ENCODE peak calls at places on chromosome 14, in seven cellular contexts. M is transverse colon, Y is mesenchymal stem cell, U is Peyer's patch, X is body of pancreas, K is tibial nerve, A is GM23338. V is an unnamed sample.
A peak's percentile ranks its signal among the peaks of the same experiment; 100 is the strongest.

GRCh38 chr14:52395728-52396127 is 81.6 kb downstream of the PTGER2 start:
- DNase-seq in M (no peak), Y (no peak), U (no peak), X (no peak), K (no peak), A (no peak), V (no peak)

GRCh38 chr14:44403194-44403593 is 103.9 kb downstream of the FSCB start:
- DNase-seq in M (no peak), Y (no peak), U (no peak), X (no peak), K (no peak), A (no peak), V (no peak)

GRCh38 chr14:103872492-103873113 is 25.2 kb upstream of the PPP1R13B start:
- DNase-seq in M (no peak), Y (no peak), U (no peak), X (no peak), K (no peak), A (peak; percentile 54), V (no peak)

GRCh38 chr14:39038542-39038941 is 64.5 kb downstream of the SEC23A start:
- DNase-seq in M (no peak), Y (no peak), U (no peak), X (no peak), K (no peak), A (no peak), V (no peak)

GRCh38 chr14:21449899-21450216 is 6.1 kb downstream of the CHD8 start:
- DNase-seq in M (no peak), Y (no peak), U (no peak), X (no peak), K (no peak), A (no peak), V (no peak)

GRCh38 chr14:56594428-56594827 is 14.8 kb downstream of the TMEM260 start:
- DNase-seq in M (no peak), Y (no peak), U (no peak), X (no peak), K (no peak), A (no peak), V (no peak)

GRCh38 chr14:51394391-51394790 is 154.3 kb downstream of the TMX1 start:
- DNase-seq in M (no peak), Y (peak; percentile 89), U (no peak), X (no peak), K (no peak), A (no peak), V (no peak)

GRCh38 chr14:50997712-50998111 is 53.4 kb upstream of the PYGL start:
- DNase-seq in M (no peak), Y (no peak), U (no peak), X (no peak), K (no peak), A (no peak), V (no peak)

GRCh38 chr14:75822522-75823288 is 159.1 kb downstream of the TGFB3 start:
- DNase-seq in M (no peak), Y (peak; percentile 71), U (no peak), X (no peak), K (no peak), A (no peak), V (no peak)

GRCh38 chr14:86481105-86481504 is 951.2 kb downstream of the FLRT2 start:
- DNase-seq in M (no peak), Y (peak; percentile 48), U (no peak), X (peak; percentile 38), K (no peak), A (no peak), V (peak; percentile 43)

GRCh38 chr14:37057776-37058175 is 114.6 kb downstream of the SLC25A21 start:
- DNase-seq in M (no peak), Y (no peak), U (no peak), X (no peak), K (no peak), A (no peak), V (no peak)

GRCh38 chr14:71776463-71777359 is 155.5 kb upstream of the RGS6 start:
- DNase-seq in M (no peak), Y (no peak), U (no peak), X (no peak), K (no peak), A (peak; percentile 18), V (no peak)

GRCh38 chr14:32017587-32017986 is 59.5 kb upstream of the ARHGAP5 start:
- DNase-seq in M (no peak), Y (no peak), U (no peak), X (no peak), K (no peak), A (no peak), V (no peak)

GRCh38 chr14:74562515-74563232 is 49.4 kb downstream of the LTBP2 start:
- DNase-seq in M (no peak), Y (peak; percentile 76), U (peak; percentile 24), X (no peak), K (no peak), A (peak; percentile 68), V (no peak)

GRCh38 chr14:74978416-74978947 is 23.1 kb upstream of the PGF start:
- DNase-seq in M (no peak), Y (peak; percentile 45), U (no peak), X (no peak), K (no peak), A (no peak), V (peak; percentile 68)

GRCh38 chr14:89973234-89973823 is 17.6 kb downstream of the TDP1 start:
- DNase-seq in M (peak; percentile 55), Y (peak; percentile 76), U (peak; percentile 63), X (peak; percentile 55), K (peak; percentile 21), A (peak; percentile 84), V (peak; percentile 81)

GRCh38 chr14:56073783-56074182 is 44.4 kb upstream of the PELI2 start:
- DNase-seq in M (no peak), Y (no peak), U (no peak), X (no peak), K (no peak), A (no peak), V (no peak)

GRCh38 chr14:77424862-77425261 is 1.5 kb upstream of the NOXRED1 start:
- DNase-seq in M (no peak), Y (no peak), U (no peak), X (no peak), K (no peak), A (peak; percentile 63), V (no peak)

GRCh38 chr14:22878271-22879246 is 4.5 kb upstream of the REM2 start:
- DNase-seq in M (no peak), Y (no peak), U (no peak), X (no peak), K (no peak), A (no peak), V (no peak)

GRCh38 chr14:68513838-68514610 is 278.8 kb downstream of the ZFP36L1 start:
- DNase-seq in M (no peak), Y (peak; percentile 45), U (no peak), X (no peak), K (no peak), A (no peak), V (no peak)

GRCh38 chr14:105974902-105975301 is 448.5 kb downstream of the TMEM121 start:
- DNase-seq in M (peak; percentile 19), Y (no peak), U (no peak), X (no peak), K (no peak), A (peak; percentile 1), V (peak; percentile 64)

GRCh38 chr14:22448905-22449611 is 140.0 kb downstream of the DAD1 start:
- DNase-seq in M (no peak), Y (peak; percentile 50), U (no peak), X (no peak), K (no peak), A (no peak), V (no peak)

GRCh38 chr14:75720828-75721227 is 59.8 kb downstream of the TTLL5 start:
- DNase-seq in M (no peak), Y (peak; percentile 32), U (no peak), X (peak; percentile 83), K (peak; percentile 25), A (no peak), V (no peak)

GRCh38 chr14:24231263-24232120 is 675 bp downstream of the NEDD8 start:
- DNase-seq in M (peak; percentile 28), Y (no peak), U (no peak), X (no peak), K (no peak), A (peak; percentile 76), V (no peak)
- H3K36me3 ChIP-seq in M (no peaks in the 10 kb centered on the region), Y (peaks cover 51% of the 10 kb centered on the region), U (no peaks in the 10 kb centered on the region), X (no peaks in the 10 kb centered on the region), K (peaks cover 28% of the 10 kb centered on the region), A (peaks cover 6% of the 10 kb centered on the region), V (peaks cover 19% of the 10 kb centered on the region)

GRCh38 chr14:100092832-100093231 is 27.6 kb downstream of the EVL start:
- DNase-seq in M (no peak), Y (no peak), U (no peak), X (no peak), K (no peak), A (no peak), V (no peak)

GRCh38 chr14:100098171-100098570 is 32.9 kb downstream of the EVL start:
- DNase-seq in M (no peak), Y (no peak), U (no peak), X (no peak), K (no peak), A (no peak), V (no peak)

GRCh38 chr14:100091386-100091785 is 26.2 kb downstream of the EVL start:
- DNase-seq in M (no peak), Y (no peak), U (no peak), X (no peak), K (no peak), A (no peak), V (no peak)

GRCh38 chr14:100096656-100097055 is 31.4 kb downstream of the EVL start:
- DNase-seq in M (no peak), Y (no peak), U (no peak), X (no peak), K (no peak), A (no peak), V (no peak)

DNA sequence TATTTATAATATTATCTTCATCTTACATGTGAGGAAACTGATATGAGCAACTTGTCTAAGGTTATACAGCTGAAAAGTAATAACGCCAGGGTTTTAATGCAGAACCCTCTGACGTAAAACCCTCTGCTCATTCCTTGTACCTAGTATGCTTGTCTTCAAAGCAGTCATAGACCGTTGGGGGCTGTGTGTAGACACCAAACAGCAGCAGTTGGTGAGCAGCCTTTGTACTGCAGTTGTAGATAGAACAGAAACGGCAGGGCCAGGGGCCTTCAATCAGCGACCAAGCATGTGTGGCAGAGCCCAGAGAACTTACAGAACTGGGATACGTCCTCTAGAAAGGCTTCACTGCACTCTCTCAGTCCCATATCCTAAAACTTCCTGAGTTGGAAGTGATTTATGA is 28.1 kb downstream of the EVL start:
- DNase-seq in M (no peak), Y (no peak), U (no peak), X (no peak), K (no peak), A (no peak), V (no peak)
- H3K36me3 ChIP-seq in M (no peaks in the 10 kb centered on the region), Y (peaks cover 26% of the 10 kb centered on the region), U (no peaks in the 10 kb centered on the region), X (no peaks in the 10 kb centered on the region), K (peaks cover 24% of the 10 kb centered on the region), A (no peaks in the 10 kb centered on the region), V (peaks cover 16% of the 10 kb centered on the region)

GRCh38 chr14:64929003-64929337 is 13.6 kb downstream of the GPX2 start:
- DNase-seq in M (no peak), Y (no peak), U (no peak), X (no peak), K (no peak), A (no peak), V (no peak)
- H3K36me3 ChIP-seq in M (no peaks in the 10 kb centered on the region), Y (peaks cover 93% of the 10 kb centered on the region), U (no peaks in the 10 kb centered on the region), X (no peaks in the 10 kb centered on the region), K (peaks cover 76% of the 10 kb centered on the region), A (peaks cover 35% of the 10 kb centered on the region), V (peaks cover 41% of the 10 kb centered on the region)

DNA sequence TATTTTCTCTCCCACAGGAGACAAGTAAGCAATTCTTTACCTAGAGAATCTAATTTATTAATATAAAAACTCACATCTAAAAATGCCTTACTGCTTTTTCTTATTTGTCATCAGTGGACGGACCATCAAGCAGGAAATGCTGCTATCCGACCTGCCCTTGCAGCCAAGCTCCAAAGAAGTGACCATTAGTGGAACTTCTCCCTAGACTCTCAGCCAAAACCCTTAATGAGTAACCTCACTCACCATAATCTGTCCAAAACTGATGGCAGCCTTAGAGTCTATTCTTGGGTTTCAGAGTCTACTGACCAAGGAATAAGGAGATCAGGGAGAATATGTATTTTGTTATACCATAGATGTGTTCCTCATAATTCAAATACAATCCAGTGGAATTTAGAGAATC is 60.9 kb upstream of the CFL2 start:
- DNase-seq in M (no peak), Y (no peak), U (no peak), X (no peak), K (no peak), A (no peak), V (no peak)
- H3K36me3 ChIP-seq in M (no peaks in the 10 kb centered on the region), Y (peaks cover 81% of the 10 kb centered on the region), U (no peaks in the 10 kb centered on the region), X (no peaks in the 10 kb centered on the region), K (peaks cover 82% of the 10 kb centered on the region), A (no peaks in the 10 kb centered on the region), V (peaks cover 75% of the 10 kb centered on the region)

V was measured in BE2C.